ENCODE peak calls at places on chromosomes 3 and 15, in eight cellular contexts. One of them, this sample, is unnamed.

GRCh38 chr15:90402230-90402629 is 14.2 kb downstream of the IQGAP1 start:
- DNase-seq in endothelial cell of umbilical vein: peak; percentile 94
- DNase-seq in transverse colon: no peak
- DNase-seq in HepG2: peak; percentile 29
- DNase-seq in breast epithelium: no peak
- DNase-seq in K562: peak; percentile 11
- DNase-seq in suprapubic skin: peak; percentile 76
- DNase-seq in GM12878: no peak
- DNase-seq in this sample: no peak

GRCh38 chr15:32943691-32944090 is 225.9 kb downstream of the GREM1 start:
- DNase-seq in endothelial cell of umbilical vein: no peak
- DNase-seq in transverse colon: no peak
- DNase-seq in HepG2: no peak
- DNase-seq in breast epithelium: no peak
- DNase-seq in K562: no peak
- DNase-seq in suprapubic skin: no peak
- DNase-seq in GM12878: no peak
- DNase-seq in this sample: no peak

GRCh38 chr3:52649461-52650210 is 36.1 kb downstream of the PBRM1 start:
- DNase-seq in endothelial cell of umbilical vein: no peak
- DNase-seq in transverse colon: no peak
- DNase-seq in HepG2: no peak
- DNase-seq in breast epithelium: no peak
- DNase-seq in K562: no peak
- DNase-seq in suprapubic skin: no peak
- DNase-seq in GM12878: no peak
- DNase-seq in this sample: no peak

GRCh38 chr3:14329116-14329830 is 73.1 kb upstream of the SLC6A6 start:
- DNase-seq in endothelial cell of umbilical vein: peak; percentile 67
- DNase-seq in transverse colon: peak; percentile 37
- DNase-seq in HepG2: no peak
- DNase-seq in breast epithelium: no peak
- DNase-seq in K562: no peak
- DNase-seq in suprapubic skin: no peak
- DNase-seq in GM12878: no peak
- DNase-seq in this sample: no peak

GRCh38 chr3:74862501-74862900 is 248.0 kb upstream of the CNTN3 start:
- DNase-seq in endothelial cell of umbilical vein: no peak
- DNase-seq in transverse colon: no peak
- DNase-seq in HepG2: no peak
- DNase-seq in breast epithelium: no peak
- DNase-seq in K562: no peak
- DNase-seq in suprapubic skin: no peak
- DNase-seq in GM12878: no peak
- DNase-seq in this sample: no peak

GRCh38 chr15:50415752-50416404 is 8.3 kb upstream of the USP8 start:
- DNase-seq in endothelial cell of umbilical vein: no peak
- DNase-seq in transverse colon: no peak
- DNase-seq in HepG2: peak; percentile 43
- DNase-seq in breast epithelium: no peak
- DNase-seq in K562: peak; percentile 25
- DNase-seq in suprapubic skin: no peak
- DNase-seq in GM12878: no peak
- DNase-seq in this sample: no peak

GRCh38 chr15:78317145-78317836 is 17.9 kb upstream of the SKIC8 start:
- DNase-seq in endothelial cell of umbilical vein: no peak
- DNase-seq in transverse colon: peak; percentile 56
- DNase-seq in HepG2: no peak
- DNase-seq in breast epithelium: no peak
- DNase-seq in K562: peak; percentile 51
- DNase-seq in suprapubic skin: no peak
- DNase-seq in GM12878: no peak
- DNase-seq in this sample: no peak

GRCh38 chr3:124770341-124771082 is 40.3 kb downstream of the UMPS start:
- DNase-seq in endothelial cell of umbilical vein: no peak
- DNase-seq in transverse colon: no peak
- DNase-seq in HepG2: no peak
- DNase-seq in breast epithelium: no peak
- DNase-seq in K562: peak; percentile 16
- DNase-seq in suprapubic skin: no peak
- DNase-seq in GM12878: no peak
- DNase-seq in this sample: no peak

GRCh38 chr3:110530902-110531301 is 540.7 kb upstream of the NECTIN3 start:
- DNase-seq in endothelial cell of umbilical vein: peak; percentile 13
- DNase-seq in transverse colon: no peak
- DNase-seq in HepG2: no peak
- DNase-seq in breast epithelium: no peak
- DNase-seq in K562: no peak
- DNase-seq in suprapubic skin: no peak
- DNase-seq in GM12878: no peak
- DNase-seq in this sample: no peak

DNA sequence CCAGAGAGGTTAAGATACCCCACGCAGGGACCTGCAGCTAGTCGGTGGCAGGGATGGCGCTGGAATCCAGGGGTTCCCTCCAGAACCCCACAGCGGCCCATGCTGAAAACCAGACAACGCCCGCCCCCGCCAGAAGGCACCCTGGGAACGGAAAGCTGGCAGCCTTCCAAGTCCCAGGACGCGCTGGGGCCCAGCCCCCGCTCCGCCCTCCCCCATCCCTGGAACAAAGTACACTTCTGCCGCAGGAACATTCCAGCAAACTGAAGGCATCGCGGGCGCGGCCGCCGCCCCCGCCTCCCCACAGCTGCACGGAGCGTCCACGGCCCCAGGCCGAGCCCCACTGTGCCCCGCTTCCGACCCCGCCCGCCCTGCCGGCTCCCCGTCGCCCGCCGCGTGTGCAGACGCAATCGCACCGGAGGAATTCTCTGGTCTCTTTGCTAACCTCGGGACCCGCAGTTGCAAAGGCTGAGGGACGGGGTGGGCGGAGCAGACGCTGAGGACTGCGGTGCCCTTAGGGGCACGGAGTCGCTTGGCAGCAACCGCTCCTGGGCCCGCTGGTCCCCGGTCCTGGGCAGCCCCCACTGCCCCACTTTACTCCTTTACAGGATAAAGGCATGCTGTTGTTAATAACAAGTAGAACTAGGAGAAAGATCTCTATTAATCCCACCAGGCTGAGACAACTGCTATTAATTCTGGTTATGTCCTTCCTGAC is 44.8 kb upstream of the RNU6-1 start:
- DNase-seq in endothelial cell of umbilical vein: peak; percentile 43
- DNase-seq in transverse colon: peak; percentile 92
- DNase-seq in HepG2: peak; percentile 89
- DNase-seq in breast epithelium: peak; percentile 81
- DNase-seq in K562: peak; percentile 96
- DNase-seq in suprapubic skin: peak; percentile 82
- DNase-seq in GM12878: no peak
- DNase-seq in this sample: peak; percentile 67
- TF ChIP-seq POLR2AphosphoS5 in endothelial cell of umbilical vein: peak; percentile 15
- TF ChIP-seq POLR2AphosphoS5 in transverse colon: peak; percentile 30
- TF ChIP-seq POLR2AphosphoS5 in HepG2: no peak
- TF ChIP-seq POLR2AphosphoS5 in breast epithelium: peak; percentile 48
- TF ChIP-seq POLR2AphosphoS5 in K562: peak; percentile 76
- TF ChIP-seq POLR2AphosphoS5 in suprapubic skin: peak; percentile 81
- TF ChIP-seq POLR2AphosphoS5 in GM12878: no peak
- TF ChIP-seq POLR2AphosphoS5 in this sample: peak; percentile 70

DNA sequence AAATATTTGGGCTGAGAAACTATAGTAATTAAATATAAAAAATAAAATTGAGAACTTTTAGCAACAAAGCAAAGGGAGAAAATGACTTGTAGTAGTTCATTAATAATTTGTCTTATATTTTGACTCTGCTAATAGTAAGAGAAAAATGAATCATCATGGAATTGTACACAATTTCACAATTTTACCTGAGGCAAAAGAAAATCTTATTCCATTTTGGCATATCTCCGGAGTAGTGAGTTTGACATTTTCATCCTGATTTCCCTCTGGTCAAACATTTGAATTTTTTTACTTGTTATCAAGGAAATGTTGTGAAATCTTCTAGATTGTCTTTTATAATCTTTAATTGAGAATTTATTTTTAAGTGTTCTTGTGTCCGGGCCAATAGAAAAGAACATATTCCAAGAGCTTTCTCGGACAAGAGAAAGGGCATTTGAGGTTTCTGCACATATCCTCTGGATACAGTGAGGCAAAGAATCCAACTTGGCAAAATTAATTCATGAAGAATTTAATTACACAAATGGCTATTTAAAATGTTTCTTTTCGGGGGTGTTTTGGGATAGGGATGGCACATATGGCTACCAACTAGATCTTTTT is 89.3 kb upstream of the IGSF10 start:
- DNase-seq in endothelial cell of umbilical vein: no peak
- DNase-seq in transverse colon: no peak
- DNase-seq in HepG2: no peak
- DNase-seq in breast epithelium: no peak
- DNase-seq in K562: no peak
- DNase-seq in suprapubic skin: no peak
- DNase-seq in GM12878: no peak
- DNase-seq in this sample: no peak
- TF ChIP-seq POLR2A in endothelial cell of umbilical vein: no peak
- TF ChIP-seq POLR2A in transverse colon: no peak
- TF ChIP-seq POLR2A in HepG2: no peak
- TF ChIP-seq POLR2A in breast epithelium: no peak
- TF ChIP-seq POLR2A in K562: no peak
- TF ChIP-seq POLR2A in suprapubic skin: no peak
- TF ChIP-seq POLR2A in GM12878: no peak
- TF ChIP-seq POLR2A in this sample: no peak

GRCh38 chr3:70011582-70011981 is 12.0 kb downstream of the SAMMSON start:
- DNase-seq in endothelial cell of umbilical vein: no peak
- DNase-seq in transverse colon: no peak
- DNase-seq in HepG2: no peak
- DNase-seq in breast epithelium: no peak
- DNase-seq in K562: no peak
- DNase-seq in suprapubic skin: no peak
- DNase-seq in GM12878: no peak
- DNase-seq in this sample: no peak
- TF ChIP-seq POLR2AphosphoS5 in endothelial cell of umbilical vein: no peak
- TF ChIP-seq POLR2AphosphoS5 in transverse colon: no peak
- TF ChIP-seq POLR2AphosphoS5 in HepG2: no peak
- TF ChIP-seq POLR2AphosphoS5 in breast epithelium: no peak
- TF ChIP-seq POLR2AphosphoS5 in K562: no peak
- TF ChIP-seq POLR2AphosphoS5 in suprapubic skin: no peak
- TF ChIP-seq POLR2AphosphoS5 in GM12878: no peak
- TF ChIP-seq POLR2AphosphoS5 in this sample: peak; percentile 23

DNA sequence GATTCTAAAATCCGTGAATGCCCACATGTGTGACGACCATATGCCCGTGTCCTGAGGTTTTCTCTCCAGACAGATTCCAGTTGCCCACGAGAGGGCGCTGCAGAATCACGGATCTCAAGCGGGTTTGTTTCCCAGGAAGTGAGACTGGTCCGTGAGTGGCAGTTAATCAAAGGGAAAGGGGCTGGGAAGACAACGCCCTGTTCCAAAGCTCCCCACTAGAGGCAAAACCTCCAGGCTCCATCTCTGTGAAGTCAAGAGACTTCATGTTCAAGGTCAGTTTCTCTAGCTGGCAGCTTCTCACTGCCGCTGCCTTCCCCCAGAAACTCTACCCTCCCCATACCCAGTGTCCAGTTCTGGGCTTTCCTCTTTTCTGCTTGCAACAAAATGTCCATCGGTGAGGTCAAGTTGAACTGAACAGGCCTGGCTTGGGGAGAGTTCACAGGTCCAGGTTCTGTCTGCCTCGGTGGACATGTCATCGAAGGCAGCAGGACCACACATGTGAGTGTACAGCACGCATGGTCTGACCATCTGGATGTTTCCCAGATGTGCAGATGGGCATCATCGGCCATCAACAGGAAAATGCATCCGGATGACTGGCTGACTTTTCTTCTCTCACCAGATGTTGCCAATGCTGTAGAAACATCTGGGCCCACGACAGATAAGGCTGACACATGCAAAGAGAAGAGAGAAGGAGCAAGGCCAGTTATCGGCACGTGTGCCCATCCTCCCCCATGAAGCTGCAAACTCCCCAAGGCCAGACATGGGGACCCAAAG is 44.9 kb downstream of the NOX5 start:
- DNase-seq in endothelial cell of umbilical vein: peak; percentile 78
- DNase-seq in transverse colon: peak; percentile 89
- DNase-seq in HepG2: peak; percentile 83
- DNase-seq in breast epithelium: peak; percentile 91
- DNase-seq in K562: peak; percentile 89
- DNase-seq in suprapubic skin: peak; percentile 88
- DNase-seq in GM12878: peak; percentile 19
- DNase-seq in this sample: peak; percentile 86
- TF ChIP-seq POLR2A in endothelial cell of umbilical vein: no peak
- TF ChIP-seq POLR2A in transverse colon: no peak
- TF ChIP-seq POLR2A in HepG2: no peak
- TF ChIP-seq POLR2A in breast epithelium: no peak
- TF ChIP-seq POLR2A in K562: no peak
- TF ChIP-seq POLR2A in suprapubic skin: no peak
- TF ChIP-seq POLR2A in GM12878: no peak
- TF ChIP-seq POLR2A in this sample: no peak

DNA sequence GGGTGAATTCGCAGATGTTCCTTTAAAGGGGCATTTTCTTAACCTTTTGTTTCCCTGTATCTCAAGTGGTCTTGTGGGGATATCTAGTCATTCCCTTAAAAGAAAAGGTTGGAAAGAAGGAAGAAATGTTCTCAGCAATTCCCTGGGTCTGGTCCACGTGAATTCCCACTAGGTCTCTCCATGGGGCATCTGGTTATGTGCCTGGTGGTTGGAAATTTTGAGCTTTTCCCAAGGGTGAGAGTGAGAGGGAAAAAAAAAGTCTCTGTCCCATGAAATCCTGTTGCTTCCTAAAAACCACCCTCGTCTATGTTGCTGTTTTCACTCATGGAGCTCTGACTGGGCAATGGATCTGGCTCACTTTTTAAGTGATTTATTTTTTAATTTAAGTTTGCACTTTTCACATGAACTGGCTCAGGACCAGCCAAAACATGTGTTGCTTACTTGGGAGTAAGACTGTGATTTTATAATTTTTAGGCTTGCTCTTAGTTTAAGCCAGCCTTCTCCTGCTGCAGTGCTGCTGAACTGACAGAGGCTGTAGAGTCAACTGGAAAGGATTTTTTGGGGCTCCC is 190.1 kb downstream of the CHST2 start:
- DNase-seq in endothelial cell of umbilical vein: no peak
- DNase-seq in transverse colon: no peak
- DNase-seq in HepG2: no peak
- DNase-seq in breast epithelium: no peak
- DNase-seq in K562: no peak
- DNase-seq in suprapubic skin: no peak
- DNase-seq in GM12878: no peak
- DNase-seq in this sample: no peak
- TF ChIP-seq POLR2AphosphoS5 in endothelial cell of umbilical vein: no peak
- TF ChIP-seq POLR2AphosphoS5 in transverse colon: no peak
- TF ChIP-seq POLR2AphosphoS5 in HepG2: no peak
- TF ChIP-seq POLR2AphosphoS5 in breast epithelium: no peak
- TF ChIP-seq POLR2AphosphoS5 in K562: no peak
- TF ChIP-seq POLR2AphosphoS5 in suprapubic skin: no peak
- TF ChIP-seq POLR2AphosphoS5 in GM12878: no peak
- TF ChIP-seq POLR2AphosphoS5 in this sample: no peak

This sample was measured in prostate gland.